ENCODE peak calls at places on chromosomes 3 and 15, in eight cellular contexts. One of them, this sample, is unnamed.

GRCh38 chr15:68794869-68795268 is 25.8 kb downstream of the ANP32A start:
- DNase-seq in heart left ventricle: no peak
- DNase-seq in SK-N-SH: no peak
- DNase-seq in thyroid gland: no peak
- DNase-seq in lower lobe of right lung: no peak
- DNase-seq in aorta: no peak
- DNase-seq in body of pancreas: no peak
- DNase-seq in GM23248: peak; percentile 38
- DNase-seq in this sample: no peak

GRCh38 chr3:30681276-30682211 is 75.1 kb downstream of the TGFBR2 start:
- DNase-seq in aorta: peak; percentile 53
- DNase-seq in GM23248: peak; percentile 60
- DNase-seq in thyroid gland: peak; percentile 67
- DNase-seq in heart left ventricle: peak; percentile 69
- DNase-seq in body of pancreas: peak; percentile 32
- DNase-seq in SK-N-SH: peak; percentile 65
- DNase-seq in lower lobe of right lung: no peak
- DNase-seq in this sample: peak; percentile 67

GRCh38 chr15:59273266-59273665 is 66.6 kb downstream of the LDHAL6B start:
- DNase-seq in body of pancreas: no peak
- DNase-seq in thyroid gland: no peak
- DNase-seq in lower lobe of right lung: no peak
- DNase-seq in aorta: no peak
- DNase-seq in GM23248: no peak
- DNase-seq in heart left ventricle: no peak
- DNase-seq in SK-N-SH: no peak
- DNase-seq in this sample: no peak

GRCh38 chr15:73965730-73966103 is 26.4 kb downstream of the STOML1 start:
- DNase-seq in SK-N-SH: no peak
- DNase-seq in lower lobe of right lung: no peak
- DNase-seq in thyroid gland: no peak
- DNase-seq in heart left ventricle: no peak
- DNase-seq in body of pancreas: no peak
- DNase-seq in aorta: no peak
- DNase-seq in GM23248: peak; percentile 74
- DNase-seq in this sample: no peak

GRCh38 chr3:78734048-78734637 is 1033.7 kb downstream of the ROBO1 start:
- DNase-seq in thyroid gland: no peak
- DNase-seq in body of pancreas: no peak
- DNase-seq in aorta: no peak
- DNase-seq in heart left ventricle: no peak
- DNase-seq in lower lobe of right lung: no peak
- DNase-seq in SK-N-SH: no peak
- DNase-seq in GM23248: peak; percentile 60
- DNase-seq in this sample: no peak

GRCh38 chr3:54822206-54822605 is 105.7 kb downstream of the LRTM1 start:
- DNase-seq in GM23248: peak; percentile 55
- DNase-seq in SK-N-SH: no peak
- DNase-seq in body of pancreas: peak; percentile 18
- DNase-seq in aorta: no peak
- DNase-seq in heart left ventricle: no peak
- DNase-seq in thyroid gland: peak; percentile 61
- DNase-seq in lower lobe of right lung: no peak
- DNase-seq in this sample: no peak

GRCh38 chr3:134348524-134348923 is 25.7 kb downstream of the AMOTL2 start:
- DNase-seq in SK-N-SH: no peak
- DNase-seq in body of pancreas: peak; percentile 82
- DNase-seq in aorta: peak; percentile 89
- DNase-seq in lower lobe of right lung: no peak
- DNase-seq in GM23248: peak; percentile 96
- DNase-seq in heart left ventricle: peak; percentile 72
- DNase-seq in thyroid gland: peak; percentile 78
- DNase-seq in this sample: peak; percentile 91

GRCh38 chr3:150218841-150219240 is 189.3 kb upstream of the TSC22D2 start:
- DNase-seq in heart left ventricle: no peak
- DNase-seq in SK-N-SH: no peak
- DNase-seq in GM23248: no peak
- DNase-seq in body of pancreas: no peak
- DNase-seq in thyroid gland: no peak
- DNase-seq in lower lobe of right lung: no peak
- DNase-seq in aorta: no peak
- DNase-seq in this sample: no peak

GRCh38 chr15:66650433-66650832 is 51.6 kb upstream of the SMAD6 start:
- DNase-seq in body of pancreas: no peak
- DNase-seq in aorta: peak; percentile 88
- DNase-seq in heart left ventricle: peak; percentile 54
- DNase-seq in thyroid gland: peak; percentile 19
- DNase-seq in lower lobe of right lung: peak; percentile 83
- DNase-seq in SK-N-SH: no peak
- DNase-seq in GM23248: peak; percentile 33
- DNase-seq in this sample: peak; percentile 64

GRCh38 chr15:82850731-82851130 is 41.3 kb downstream of the WHAMM start:
- DNase-seq in aorta: no peak
- DNase-seq in heart left ventricle: no peak
- DNase-seq in lower lobe of right lung: no peak
- DNase-seq in body of pancreas: no peak
- DNase-seq in SK-N-SH: peak; percentile 82
- DNase-seq in GM23248: no peak
- DNase-seq in thyroid gland: no peak
- DNase-seq in this sample: no peak

GRCh38 chr3:66572938-66573710 is 72.3 kb upstream of the LRIG1 start:
- DNase-seq in body of pancreas: no peak
- DNase-seq in SK-N-SH: peak; percentile 20
- DNase-seq in thyroid gland: peak; percentile 38
- DNase-seq in GM23248: no peak
- DNase-seq in heart left ventricle: no peak
- DNase-seq in lower lobe of right lung: no peak
- DNase-seq in aorta: no peak
- DNase-seq in this sample: no peak

GRCh38 chr3:128307029-128307633 is 153.8 kb downstream of the EEFSEC start:
- DNase-seq in SK-N-SH: peak; percentile 58
- DNase-seq in thyroid gland: no peak
- DNase-seq in body of pancreas: no peak
- DNase-seq in lower lobe of right lung: no peak
- DNase-seq in aorta: no peak
- DNase-seq in heart left ventricle: no peak
- DNase-seq in GM23248: no peak
- DNase-seq in this sample: no peak

GRCh38 chr3:38005076-38006020 is 14.8 kb downstream of the VILL start:
- DNase-seq in lower lobe of right lung: peak; percentile 46
- DNase-seq in thyroid gland: peak; percentile 91
- DNase-seq in body of pancreas: peak; percentile 78
- DNase-seq in GM23248: no peak
- DNase-seq in SK-N-SH: no peak
- DNase-seq in heart left ventricle: peak; percentile 68
- DNase-seq in aorta: peak; percentile 44
- DNase-seq in this sample: no peak

GRCh38 chr15:85878866-85879265 is 84.1 kb upstream of the KLHL25 start:
- DNase-seq in GM23248: no peak
- DNase-seq in body of pancreas: no peak
- DNase-seq in lower lobe of right lung: no peak
- DNase-seq in SK-N-SH: no peak
- DNase-seq in heart left ventricle: no peak
- DNase-seq in thyroid gland: no peak
- DNase-seq in aorta: no peak
- DNase-seq in this sample: no peak

GRCh38 chr15:60551147-60551780 is 72.3 kb upstream of the ICE2 start:
- DNase-seq in body of pancreas: no peak
- DNase-seq in thyroid gland: no peak
- DNase-seq in SK-N-SH: no peak
- DNase-seq in aorta: no peak
- DNase-seq in heart left ventricle: no peak
- DNase-seq in lower lobe of right lung: no peak
- DNase-seq in GM23248: no peak
- DNase-seq in this sample: no peak

GRCh38 chr15:70923311-70924080 is 30.9 kb downstream of the LRRC49 start:
- DNase-seq in lower lobe of right lung: no peak
- DNase-seq in aorta: no peak
- DNase-seq in body of pancreas: no peak
- DNase-seq in SK-N-SH: no peak
- DNase-seq in GM23248: no peak
- DNase-seq in thyroid gland: no peak
- DNase-seq in heart left ventricle: no peak
- DNase-seq in this sample: no peak

GRCh38 chr15:28021281-28022039 is 77.7 kb downstream of the OCA2 start:
- DNase-seq in body of pancreas: peak; percentile 71
- DNase-seq in aorta: peak; percentile 88
- DNase-seq in thyroid gland: peak; percentile 100
- DNase-seq in lower lobe of right lung: peak; percentile 72
- DNase-seq in heart left ventricle: peak; percentile 37
- DNase-seq in SK-N-SH: peak; percentile 96
- DNase-seq in GM23248: peak; percentile 33
- DNase-seq in this sample: no peak

GRCh38 chr15:51796777-51797474 is 32.5 kb upstream of the TMOD3 start:
- DNase-seq in body of pancreas: peak; percentile 19
- DNase-seq in SK-N-SH: no peak
- DNase-seq in heart left ventricle: no peak
- DNase-seq in thyroid gland: no peak
- DNase-seq in GM23248: peak; percentile 22
- DNase-seq in aorta: no peak
- DNase-seq in lower lobe of right lung: no peak
- DNase-seq in this sample: no peak

GRCh38 chr15:59172289-59172901 is 34.2 kb upstream of the LDHAL6B start:
- DNase-seq in aorta: no peak
- DNase-seq in body of pancreas: no peak
- DNase-seq in lower lobe of right lung: no peak
- DNase-seq in SK-N-SH: no peak
- DNase-seq in heart left ventricle: no peak
- DNase-seq in GM23248: peak; percentile 16
- DNase-seq in thyroid gland: no peak
- DNase-seq in this sample: no peak

GRCh38 chr15:42914728-42915497 is 5.7 kb downstream of the TTBK2 start:
- DNase-seq in SK-N-SH: no peak
- DNase-seq in GM23248: no peak
- DNase-seq in aorta: no peak
- DNase-seq in lower lobe of right lung: no peak
- DNase-seq in thyroid gland: no peak
- DNase-seq in heart left ventricle: no peak
- DNase-seq in body of pancreas: no peak
- DNase-seq in this sample: no peak

GRCh38 chr15:42919308-42919707 is 1.3 kb downstream of the TTBK2 start:
- DNase-seq in aorta: no peak
- DNase-seq in GM23248: peak; percentile 45
- DNase-seq in lower lobe of right lung: no peak
- DNase-seq in body of pancreas: no peak
- DNase-seq in thyroid gland: no peak
- DNase-seq in SK-N-SH: peak; percentile 17
- DNase-seq in heart left ventricle: no peak
- DNase-seq in this sample: no peak

GRCh38 chr15:42919794-42920280 is 741 bp downstream of the TTBK2 start:
- DNase-seq in body of pancreas: peak; percentile 26
- DNase-seq in aorta: no peak
- DNase-seq in thyroid gland: no peak
- DNase-seq in SK-N-SH: peak; percentile 39
- DNase-seq in lower lobe of right lung: no peak
- DNase-seq in GM23248: peak; percentile 77
- DNase-seq in heart left ventricle: no peak
- DNase-seq in this sample: no peak

GRCh38 chr15:42918047-42918446 is 2.5 kb downstream of the TTBK2 start:
- DNase-seq in GM23248: no peak
- DNase-seq in aorta: no peak
- DNase-seq in heart left ventricle: no peak
- DNase-seq in body of pancreas: no peak
- DNase-seq in lower lobe of right lung: no peak
- DNase-seq in thyroid gland: no peak
- DNase-seq in SK-N-SH: no peak
- DNase-seq in this sample: no peak

GRCh38 chr15:42915654-42916053 is 4.9 kb downstream of the TTBK2 start:
- DNase-seq in aorta: no peak
- DNase-seq in body of pancreas: no peak
- DNase-seq in lower lobe of right lung: no peak
- DNase-seq in GM23248: no peak
- DNase-seq in thyroid gland: no peak
- DNase-seq in heart left ventricle: no peak
- DNase-seq in SK-N-SH: no peak
- DNase-seq in this sample: no peak
- H3K4me1 ChIP-seq in aorta: no peaks in the 10 kb centered on the region
- H3K4me1 ChIP-seq in body of pancreas: peaks cover 7% of the 10 kb centered on the region
- H3K4me1 ChIP-seq in lower lobe of right lung: peaks cover 27% of the 10 kb centered on the region
- H3K4me1 ChIP-seq in GM23248: peaks cover 21% of the 10 kb centered on the region
- H3K4me1 ChIP-seq in thyroid gland: peaks cover 8% of the 10 kb centered on the region
- H3K4me1 ChIP-seq in heart left ventricle: no peaks in the 10 kb centered on the region
- H3K4me1 ChIP-seq in SK-N-SH: no peaks in the 10 kb centered on the region
- H3K4me1 ChIP-seq in this sample: peaks cover 32% of the 10 kb centered on the region

GRCh38 chr15:99598296-99598695 is 32.5 kb downstream of the MEF2A start:
- DNase-seq in SK-N-SH: no peak
- DNase-seq in aorta: no peak
- DNase-seq in GM23248: no peak
- DNase-seq in lower lobe of right lung: no peak
- DNase-seq in body of pancreas: no peak
- DNase-seq in thyroid gland: no peak
- DNase-seq in heart left ventricle: no peak
- DNase-seq in this sample: no peak
- H3K9me3 ChIP-seq in SK-N-SH: peaks cover 10% of the 10 kb centered on the region
- H3K9me3 ChIP-seq in aorta: no peaks in the 10 kb centered on the region
- H3K9me3 ChIP-seq in GM23248: no peaks in the 10 kb centered on the region
- H3K9me3 ChIP-seq in lower lobe of right lung: no peaks in the 10 kb centered on the region
- H3K9me3 ChIP-seq in body of pancreas: no peaks in the 10 kb centered on the region
- H3K9me3 ChIP-seq in thyroid gland: no peaks in the 10 kb centered on the region
- H3K9me3 ChIP-seq in heart left ventricle: no peaks in the 10 kb centered on the region
- H3K9me3 ChIP-seq in this sample: no peaks in the 10 kb centered on the region

DNA sequence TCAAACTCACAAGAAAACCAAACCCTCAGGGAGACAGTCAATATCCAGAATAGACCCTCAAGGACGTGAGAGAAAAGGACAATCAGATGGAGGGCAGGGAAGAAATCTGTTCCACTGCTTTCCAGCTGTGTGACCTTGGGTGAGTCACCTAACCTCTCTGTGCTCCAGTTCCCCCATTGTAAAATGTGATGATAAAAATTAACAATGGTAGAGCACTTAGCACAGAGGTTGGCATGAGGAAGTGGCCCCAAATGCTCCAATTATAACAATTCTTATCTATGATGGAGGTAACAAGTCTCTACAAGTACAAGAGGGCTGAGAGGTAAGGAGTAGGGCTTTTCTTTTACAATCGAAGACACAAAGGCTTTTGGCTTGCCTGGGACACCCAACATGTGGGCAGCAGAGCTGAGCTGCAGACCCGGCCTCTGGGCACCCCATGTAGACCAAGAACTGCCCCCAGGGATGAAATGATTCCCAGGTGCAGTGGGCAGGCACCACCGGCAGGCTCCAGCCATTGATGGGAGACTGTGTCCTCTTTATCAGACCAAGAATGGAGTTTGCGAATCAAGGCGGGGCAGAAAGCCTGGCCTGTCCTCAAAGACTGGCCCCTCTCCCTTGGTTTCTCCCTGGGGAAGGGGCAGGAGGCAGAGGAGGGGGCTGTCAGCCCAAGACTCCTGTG is 22.0 kb downstream of the WNT7A start:
- DNase-seq in body of pancreas: no peak
- DNase-seq in aorta: no peak
- DNase-seq in GM23248: no peak
- DNase-seq in heart left ventricle: no peak
- DNase-seq in lower lobe of right lung: no peak
- DNase-seq in thyroid gland: no peak
- DNase-seq in SK-N-SH: no peak
- DNase-seq in this sample: no peak
- H3K4me1 ChIP-seq in body of pancreas: no peaks in the 10 kb centered on the region
- H3K4me1 ChIP-seq in aorta: no peaks in the 10 kb centered on the region
- H3K4me1 ChIP-seq in GM23248: no peaks in the 10 kb centered on the region
- H3K4me1 ChIP-seq in heart left ventricle: no peaks in the 10 kb centered on the region
- H3K4me1 ChIP-seq in lower lobe of right lung: no peaks in the 10 kb centered on the region
- H3K4me1 ChIP-seq in thyroid gland: no peaks in the 10 kb centered on the region
- H3K4me1 ChIP-seq in SK-N-SH: no peaks in the 10 kb centered on the region
- H3K4me1 ChIP-seq in this sample: no peaks in the 10 kb centered on the region

GRCh38 chr3:1019157-1019556 is 73.7 kb upstream of the CNTN6 start:
- DNase-seq in body of pancreas: no peak
- DNase-seq in aorta: no peak
- DNase-seq in SK-N-SH: no peak
- DNase-seq in thyroid gland: no peak
- DNase-seq in lower lobe of right lung: no peak
- DNase-seq in GM23248: no peak
- DNase-seq in heart left ventricle: no peak
- DNase-seq in this sample: no peak

GRCh38 chr3:1017879-1018278 is 74.9 kb upstream of the CNTN6 start:
- DNase-seq in GM23248: no peak
- DNase-seq in lower lobe of right lung: no peak
- DNase-seq in SK-N-SH: no peak
- DNase-seq in body of pancreas: no peak
- DNase-seq in thyroid gland: no peak
- DNase-seq in heart left ventricle: no peak
- DNase-seq in aorta: no peak
- DNase-seq in this sample: no peak
- H3K9me3 ChIP-seq in GM23248: no peaks in the 10 kb centered on the region
- H3K9me3 ChIP-seq in lower lobe of right lung: no peaks in the 10 kb centered on the region
- H3K9me3 ChIP-seq in SK-N-SH: no peaks in the 10 kb centered on the region
- H3K9me3 ChIP-seq in body of pancreas: no peaks in the 10 kb centered on the region
- H3K9me3 ChIP-seq in thyroid gland: no peaks in the 10 kb centered on the region
- H3K9me3 ChIP-seq in heart left ventricle: no peaks in the 10 kb centered on the region
- H3K9me3 ChIP-seq in aorta: no peaks in the 10 kb centered on the region
- H3K9me3 ChIP-seq in this sample: no peaks in the 10 kb centered on the region

This sample was measured in psoas muscle.